ENCODE peak calls at places on chromosomes 13 and 19, in six cellular contexts. A is PC-3, W is MM.1S, N is DND-41, O is endothelial cell of umbilical vein, G is astrocyte. T is an unnamed sample.

GRCh38 chr19:48543121-48543710 is 8.8 kb upstream of the SULT2B1 start:
- DNase-seq in O (peak), N (no peak), W (no peak), G (peak), A (peak), T (peak)

GRCh38 chr13:65095118-65095517 is 2135.0 kb downstream of the PCDH9 start:
- DNase-seq in N (no peak), G (no peak), O (no peak), W (no peak), A (no peak), T (no peak)

GRCh38 chr19:51712461-51713081 is 11.2 kb downstream of the HAS1 start:
- DNase-seq in N (no peak), O (no peak), G (no peak), A (peak), W (no peak), T (peak)

GRCh38 chr19:34676697-34677385 is at the start of gene SCGB2B2:
- DNase-seq in W (no peak), G (no peak), N (peak), O (no peak), A (peak), T (no peak)

GRCh38 chr13:40220299-40220935 is 446.0 kb downstream of the FOXO1 start:
- DNase-seq in A (no peak), W (no peak), N (no peak), O (no peak), G (peak), T (no peak)

GRCh38 chr13:66037096-66037495 is 1193.0 kb downstream of the PCDH9 start:
- DNase-seq in N (no peak), G (no peak), O (no peak), A (no peak), W (no peak), T (no peak)

GRCh38 chr13:33794576-33794975 is 23.4 kb upstream of the RFC3 start:
- DNase-seq in W (no peak), N (no peak), O (peak), A (no peak), G (peak), T (peak)

GRCh38 chr13:33079960-33080359 is 63.7 kb downstream of the KL start:
- DNase-seq in W (no peak), O (peak), A (no peak), G (no peak), N (no peak), T (no peak)

GRCh38 chr19:49761625-49762311 is 1.3 kb downstream of the TSKS start:
- DNase-seq in W (no peak), O (no peak), A (peak), N (no peak), G (no peak), T (no peak)

GRCh38 chr19:3606690-3607289 is at the start of gene TBXA2R:
- DNase-seq in N (no peak), W (no peak), O (peak), G (peak), A (peak), T (no peak)

GRCh38 chr19:29277107-29277506 is 64.2 kb upstream of the UQCRFS1 start:
- DNase-seq in A (no peak), N (peak), O (no peak), W (peak), G (no peak), T (no peak)

GRCh38 chr19:13169769-13170168 is 19.6 kb downstream of the IER2 start:
- DNase-seq in G (peak), N (no peak), A (peak), W (no peak), O (no peak), T (peak)

GRCh38 chr19:13038306-13039210 is 43.3 kb downstream of the NFIX start:
- DNase-seq in G (no peak), A (no peak), N (no peak), O (no peak), W (no peak), T (no peak)

GRCh38 chr19:38737921-38738731 is 6.1 kb downstream of the CAPN12 start:
- DNase-seq in G (no peak), O (no peak), N (no peak), A (no peak), W (no peak), T (peak)

GRCh38 chr19:51479531-51480331 is 1.4 kb downstream of the CEACAM18 start:
- DNase-seq in O (no peak), G (no peak), A (peak), N (no peak), W (no peak), T (no peak)

GRCh38 chr19:4497770-4498389 is 20.4 kb downstream of the PLIN4 start:
- DNase-seq in G (no peak), O (no peak), A (no peak), N (no peak), W (no peak), T (no peak)

GRCh38 chr19:19405919-19406877 is 723 bp downstream of the GATAD2A start:
- DNase-seq in W (peak), A (peak), O (peak), N (peak), G (peak), T (peak)

GRCh38 chr13:113152894-113153809 is 5.3 kb upstream of the PROZ start:
- DNase-seq in G (peak), O (no peak), N (peak), A (peak), W (no peak), T (no peak)

GRCh38 chr19:13143135-13143534 is 7.0 kb downstream of the STX10 start:
- DNase-seq in O (no peak), G (peak), W (no peak), N (no peak), A (peak), T (peak)

GRCh38 chr13:90222758-90223157 is 1124.7 kb upstream of the MIR17HG start:
- DNase-seq in N (no peak), G (no peak), A (no peak), O (no peak), W (no peak), T (no peak)

GRCh38 chr19:49151339-49152217 is 3.6 kb downstream of the HRC start:
- DNase-seq in N (peak), W (no peak), A (peak), O (peak), G (no peak), T (peak)

GRCh38 chr19:18225702-18226468 is at the start of gene PDE4C:
- DNase-seq in N (no peak), W (no peak), G (no peak), O (peak), A (no peak), T (no peak)

GRCh38 chr19:17557461-17557860 is 2.0 kb downstream of the COLGALT1 start:
- DNase-seq in W (no peak), N (no peak), A (no peak), O (no peak), G (no peak), T (no peak)

GRCh38 chr13:24842533-24843278 is 78.7 kb downstream of the RNF17 start:
- DNase-seq in N (no peak), O (no peak), G (no peak), W (no peak), A (no peak), T (peak)

GRCh38 chr19:18254546-18255500 is 19.4 kb downstream of the IQCN start:
- DNase-seq in G (no peak), O (no peak), A (peak), N (no peak), W (peak), T (no peak)

GRCh38 chr13:48790996-48791395 is 137.3 kb downstream of the CYSLTR2 start:
- DNase-seq in W (no peak), A (no peak), O (no peak), G (no peak), N (no peak), T (no peak)

GRCh38 chr19:40360020-40360686 is 11.7 kb downstream of the PLD3 start:
- DNase-seq in N (no peak), W (no peak), G (no peak), A (no peak), O (no peak), T (no peak)

GRCh38 chr19:7962644-7963268 is 19.3 kb upstream of the TIMM44 start:
- DNase-seq in A (no peak), W (no peak), N (no peak), O (no peak), G (no peak), T (no peak)

GRCh38 chr13:20825476-20825875 is 51.7 kb upstream of the EEF1AKMT1 start:
- DNase-seq in N (no peak), G (peak), W (peak), O (peak), A (no peak), T (no peak)

GRCh38 chr13:80196756-80197155 is 144.2 kb downstream of the SPRY2 start:
- DNase-seq in G (no peak), A (peak), W (no peak), O (no peak), N (no peak), T (no peak)

GRCh38 chr13:45851171-45851889 is at the start of gene SIAH3:
- DNase-seq in N (no peak), A (no peak), W (no peak), G (no peak), O (peak), T (peak)

GRCh38 chr19:41364546-41365391 is 820 bp upstream of the B9D2 start:
- DNase-seq in G (no peak), O (no peak), A (no peak), W (no peak), N (no peak), T (no peak)

GRCh38 chr13:79645569-79645968 is 164.6 kb downstream of the NDFIP2 start:
- DNase-seq in N (no peak), A (no peak), W (no peak), O (no peak), G (no peak), T (no peak)

GRCh38 chr19:42207767-42208259 is 9.7 kb downstream of the DEDD2 start:
- DNase-seq in O (peak), A (peak), N (peak), W (no peak), G (peak), T (peak)

GRCh38 chr19:801861-802496 is 4.7 kb downstream of the PTBP1 start:
- DNase-seq in W (no peak), G (peak), N (no peak), A (no peak), O (peak), T (peak)

GRCh38 chr19:38319421-38320258 is at the start of gene KCNK6:
- DNase-seq in N (peak), O (peak), A (no peak), W (no peak), G (peak), T (peak)

GRCh38 chr13:91240341-91240740 is 107.1 kb upstream of the MIR17HG start:
- DNase-seq in N (no peak), A (no peak), G (no peak), O (no peak), W (no peak), T (no peak)

GRCh38 chr13:94431569-94431968 is 47.9 kb downstream of the DCT start:
- DNase-seq in A (no peak), N (no peak), G (no peak), O (no peak), W (no peak), T (no peak)

GRCh38 chr19:41993612-41994483 is at the start of gene ATP1A3:
- DNase-seq in O (peak), G (peak), A (peak), W (peak), N (peak), T (peak)

GRCh38 chr19:47020992-47021496 is 1.4 kb downstream of the NPAS1 start:
- DNase-seq in A (no peak), O (no peak), W (no peak), G (no peak), N (no peak), T (no peak)
- TF ChIP-seq EZH2 in A (no peak), O (no peak), W (no peak), G (no peak), N (no peak), T (no peak)

GRCh38 chr19:45171211-45171623 is 6.8 kb downstream of the TRAPPC6A start:
- DNase-seq in W (no peak), G (no peak), O (peak), N (no peak), A (no peak), T (no peak)
- H3K27ac ChIP-seq in W (no peak), G (no peak), O (peak), N (no peak), A (no peak), T (no peak)

GRCh38 chr13:51221108-51221507 is 1.1 kb upstream of the FAM124A start:
- DNase-seq in A (no peak), G (no peak), N (no peak), W (no peak), O (no peak), T (no peak)

GRCh38 chr13:51220706-51221105 is 1.5 kb upstream of the FAM124A start:
- DNase-seq in O (no peak), G (no peak), A (no peak), W (no peak), N (no peak), T (no peak)

GRCh38 chr13:51222510-51223283 is 499 bp downstream of the FAM124A start:
- DNase-seq in N (no peak), O (peak), G (no peak), A (peak), W (no peak), T (no peak)

GRCh38 chr13:51223284-51224270 is 1.4 kb downstream of the FAM124A start:
- DNase-seq in W (no peak), G (no peak), A (no peak), O (peak), N (no peak), T (no peak)

GRCh38 chr13:51221674-51222509 is at the start of gene FAM124A:
- DNase-seq in A (peak), O (peak), W (peak), N (peak), G (no peak), T (no peak)
- H3K9ac ChIP-seq in A (no peak), O (peak), W (peak), N (peak), G (peak), T (no peak)

GRCh38 chr13:98143601-98144500 is 957 bp downstream of the FARP1 start:
- DNase-seq in A (peak), N (no peak), W (peak), O (peak), G (peak), T (peak)
- TF ChIP-seq EZH2 in A (no peak), N (no peak), W (no peak), O (no peak), G (no peak), T (no peak)

DNA sequence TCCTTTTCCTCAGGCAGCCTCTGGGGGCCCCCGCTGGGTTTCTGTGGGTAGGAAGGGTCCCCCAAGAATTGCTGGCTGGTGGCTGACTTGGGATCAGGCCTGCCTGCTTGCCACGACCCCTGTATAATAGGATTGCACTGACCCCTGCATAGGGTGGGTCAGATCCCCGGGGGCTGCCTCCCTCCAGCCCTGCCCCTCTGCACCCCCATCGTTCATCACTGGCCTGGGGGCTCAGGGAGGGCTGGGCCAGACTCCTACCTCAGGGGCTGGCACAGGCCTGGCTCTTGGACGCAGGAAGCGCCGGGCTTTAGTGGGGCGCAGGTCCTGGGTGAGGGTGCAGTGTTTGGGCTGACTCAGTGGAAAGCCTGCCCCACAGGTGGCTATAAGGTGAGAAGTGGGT is 10.6 kb downstream of the NDUFB7 start:
- DNase-seq in A (no peak), G (no peak), N (no peak), W (no peak), O (no peak), T (no peak)
- H3K27ac ChIP-seq in A (no peak), G (no peak), N (no peak), W (no peak), O (no peak), T (peak)

DNA sequence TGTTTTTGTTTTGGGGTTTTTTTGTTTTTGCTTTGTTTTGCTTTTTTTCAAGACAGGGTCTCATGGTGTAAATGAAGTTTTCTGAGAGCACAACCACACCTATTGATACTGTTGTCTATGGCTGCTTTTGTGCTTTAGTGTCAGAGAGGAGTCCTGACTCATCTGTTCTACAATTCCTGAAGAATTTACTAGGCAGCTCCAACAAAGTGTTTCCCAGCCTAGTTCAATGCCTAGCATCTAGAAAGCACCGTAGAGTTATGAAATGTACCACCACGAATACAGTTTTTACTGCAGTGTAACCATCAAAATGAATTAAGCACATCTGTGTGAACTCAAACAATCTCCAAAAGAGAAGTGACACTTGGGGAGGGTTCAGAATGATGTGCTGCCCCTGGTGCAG is 21.2 kb downstream of the SAFB start:
- DNase-seq in O (no peak), A (no peak), G (no peak), N (no peak), W (no peak), T (no peak)
- H3K9ac ChIP-seq in O (no peak), A (no peak), G (no peak), N (no peak), W (no peak), T (no peak)

GRCh38 chr19:32631381-32631780 is 43.6 kb downstream of the ANKRD27 start:
- DNase-seq in A (no peak), W (no peak), O (no peak), G (no peak), N (no peak), T (no peak)
- TF ChIP-seq EZH2 in A (no peak), W (no peak), O (no peak), G (no peak), N (no peak), T (no peak)

GRCh38 chr13:30569901-30570576 is 47.7 kb upstream of the USPL1 start:
- DNase-seq in O (no peak), G (peak), N (no peak), W (no peak), A (peak), T (peak)
- H3K27ac ChIP-seq in O (no peak), G (peak), N (no peak), W (no peak), A (peak), T (peak)

GRCh38 chr19:31461814-31462539 is 112.7 kb upstream of the TSHZ3 start:
- DNase-seq in O (no peak), G (peak), A (no peak), N (no peak), W (no peak), T (no peak)

DNA sequence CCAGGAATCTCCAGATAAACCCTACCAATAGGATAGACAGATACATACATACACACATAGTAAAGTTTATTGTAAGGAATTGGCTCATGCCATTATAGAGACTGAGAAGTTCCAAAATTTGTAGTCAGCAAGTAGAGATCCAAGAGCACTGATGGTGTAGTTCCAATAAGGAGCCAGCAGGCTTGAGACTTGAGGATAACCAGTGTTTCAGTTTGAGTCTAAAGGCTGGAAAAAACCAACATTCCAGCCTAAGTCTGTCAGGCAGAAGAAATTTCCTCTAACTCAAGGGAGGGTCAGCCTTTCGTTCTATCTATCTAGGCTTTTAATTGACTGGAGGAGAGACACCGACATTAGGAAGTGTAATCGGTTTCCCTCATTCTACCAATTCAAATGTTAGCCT is 110.2 kb upstream of the TSHZ3 start:
- DNase-seq in G (no peak), N (no peak), O (no peak), W (no peak), A (no peak), T (no peak)
- H3K9ac ChIP-seq in G (no peak), N (no peak), O (no peak), W (no peak), A (no peak), T (no peak)

GRCh38 chr13:50081899-50082425 is 66.7 kb downstream of the KCNRG start:
- DNase-seq in N (peak), W (peak), G (peak), O (peak), A (peak), T (peak)
- TF ChIP-seq EZH2 in N (no peak), W (no peak), G (no peak), O (no peak), A (no peak), T (no peak)

T was measured in mammary epithelial cell.